ENCODE peak calls at places on chromosome 20, in nine cellular contexts. Y is endothelial cell; H is AG09309; E is osteocyte; U is heart right ventricle; S is stimulated activated naive CD8-positive, alpha-beta T cell treated with anti-CD3 and anti-CD28 coated beads, Interleukin-15, Interleukin-2, amounts not matched to agents 100 U/mL and 50 U/mL, for 24 hours; I is stimulated activated CD4-positive, alpha-beta T cell treated with anti-CD3 and anti-CD28 coated beads, TNF-alpha, amount 100 ng/mL, for 48 hours; C is CD4-positive, alpha-beta T cell; X is hypothalamus. R is an unnamed sample.

GRCh38 chr20:32168184-32168910 is 39.2 kb downstream of the PLAGL2 start:
- DNase-seq in C (no peak), S (no peak), H (no peak), U (no peak), I (no peak), Y (no peak), E (no peak), X (no peak), R (no peak)

GRCh38 chr20:10096790-10097189 is 62.0 kb downstream of the ANKEF1 start:
- DNase-seq in X (no peak), U (no peak), C (no peak), I (no peak), E (no peak), H (no peak), Y (no peak), S (no peak), R (no peak)

GRCh38 chr20:6074145-6074561 is 20.3 kb upstream of the LRRN4 start:
- DNase-seq in C (no peak), I (no peak), X (no peak), H (no peak), S (no peak), Y (peak; percentile 12), E (no peak), U (no peak), R (no peak)

GRCh38 chr20:24670341-24670821 is 201.0 kb downstream of the SYNDIG1 start:
- DNase-seq in H (no peak), Y (no peak), X (no peak), S (no peak), I (no peak), E (no peak), C (peak; percentile 17), U (no peak), R (no peak)

GRCh38 chr20:24915440-24915839 is 33.6 kb upstream of the CST7 start:
- DNase-seq in X (no peak), C (no peak), H (no peak), E (peak; percentile 68), I (no peak), U (no peak), S (no peak), Y (no peak), R (no peak)

GRCh38 chr20:43448748-43449535 is 8.8 kb upstream of the SRSF6 start:
- DNase-seq in E (no peak), U (no peak), I (no peak), H (no peak), Y (peak; percentile 47), S (peak; percentile 39), X (peak; percentile 29), C (peak; percentile 40), R (no peak)

GRCh38 chr20:62342910-62343309 is 24.2 kb downstream of the LAMA5 start:
- DNase-seq in Y (no peak), C (no peak), E (no peak), X (no peak), U (no peak), H (no peak), I (no peak), S (no peak), R (no peak)

GRCh38 chr20:25076731-25077609 is 5.0 kb downstream of the VSX1 start:
- DNase-seq in I (no peak), C (no peak), U (no peak), Y (no peak), X (peak; percentile 28), S (no peak), H (no peak), E (peak; percentile 69), R (no peak)